ENCODE peak calls at places on chromosome 16, in seven cellular contexts. O is pancreas, A is T-helper 1 cell, U is activated T-cell treated with anti-CD3 and anti-CD28 coated beads for 24 hours, N is brain microvascular endothelial cell, P is DMS79 treated with DMSO at 0.1 percent for 48 hours, M is tibial artery. J is an unnamed sample.

GRCh38 chr16:30691907-30692306 is 7.1 kb upstream of the SRCAP start:
- DNase-seq in M (no peak), P (no peak), A (no peak), U (no peak), N (no peak), O (no peak), J (no peak)

GRCh38 chr16:67528870-67529638 is 425 bp downstream of the RIPOR1 start:
- DNase-seq in A (no peak), M (no peak), U (no peak), P (no peak), O (peak; percentile 57), N (no peak), J (no peak)

GRCh38 chr16:66580605-66581209 is 1.4 kb downstream of the CMTM2 start:
- DNase-seq in P (no peak), O (no peak), M (peak; percentile 38), A (no peak), N (peak; percentile 60), U (no peak), J (no peak)

GRCh38 chr16:88692861-88693260 is 6.6 kb upstream of the SNAI3 start:
- DNase-seq in A (peak; percentile 38), N (no peak), P (no peak), M (no peak), O (no peak), U (no peak), J (no peak)

GRCh38 chr16:54176376-54176901 is 110.1 kb downstream of the IRX3 start:
- DNase-seq in P (no peak), M (no peak), O (peak; percentile 40), N (no peak), A (no peak), U (no peak), J (no peak)

GRCh38 chr16:15518412-15519351 is 84.3 kb downstream of the BMERB1 start:
- DNase-seq in A (no peak), O (peak; percentile 24), P (no peak), M (peak; percentile 63), U (no peak), N (peak; percentile 18), J (peak; percentile 75)

GRCh38 chr16:81488687-81489411 is 44.2 kb downstream of the CMIP start:
- DNase-seq in O (no peak), N (no peak), U (no peak), M (no peak), A (no peak), P (no peak), J (no peak)

GRCh38 chr16:2286550-2286949 is 18.6 kb upstream of the RNPS1 start:
- DNase-seq in U (no peak), M (no peak), N (no peak), O (no peak), P (no peak), A (no peak), J (no peak)

J was measured in RCC 7860.